ENCODE peak calls at places on chromosome 21, in four cellular contexts. Y, J, V and W are unnamed samples.
A peak's percentile ranks its signal among the peaks of the same experiment; 100 is the strongest.

GRCh38 chr21:44838038-44838895 is 20.4 kb upstream of the SUMO3 start:
- DNase-seq in Y (no peak), J (no peak), V (no peak), W (no peak)

GRCh38 chr21:35226302-35226701 is 177.2 kb upstream of the RUNX1 start:
- DNase-seq in Y (no peak), J (no peak), V (no peak), W (no peak)

GRCh38 chr21:45254557-45254930 is 33.2 kb downstream of the POFUT2 start:
- DNase-seq in Y (no peak), J (no peak), V (no peak), W (no peak)

GRCh38 chr21:37878946-37879660 is 37.2 kb downstream of the KCNJ6 start:
- DNase-seq in Y (peak; percentile 96), J (no peak), V (no peak), W (no peak)

GRCh38 chr21:44896561-44897286 is 23.2 kb upstream of the PTTG1IP start:
- DNase-seq in Y (no peak), J (no peak), V (no peak), W (no peak)

GRCh38 chr21:44730951-44731579 is 19.7 kb upstream of the TSPEAR start:
- DNase-seq in Y (no peak), J (no peak), V (no peak), W (no peak)

GRCh38 chr21:39712976-39713375 is 32.0 kb upstream of the IGSF5 start:
- DNase-seq in Y (no peak), J (peak; percentile 58), V (no peak), W (no peak)

GRCh38 chr21:44261191-44261631 is 486 bp downstream of the DNMT3L start:
- DNase-seq in Y (no peak), J (no peak), V (no peak), W (no peak)

GRCh38 chr21:36209626-36210171 is 53.1 kb downstream of the DOP1B start:
- DNase-seq in Y (peak; percentile 55), J (peak; percentile 78), V (peak; percentile 8), W (peak; percentile 53)

GRCh38 chr21:34545079-34545884 is 33.3 kb upstream of the KCNE1 start:
- DNase-seq in Y (no peak), J (no peak), V (no peak), W (peak; percentile 78)

GRCh38 chr21:25313891-25314646 is 293.2 kb downstream of the MRPL39 start:
- DNase-seq in Y (peak; percentile 4), J (no peak), V (no peak), W (no peak)
- TF ChIP-seq CTCF in Y (peak; percentile 14), J (peak; percentile 30), V (no peak), W (no peak)

DNA sequence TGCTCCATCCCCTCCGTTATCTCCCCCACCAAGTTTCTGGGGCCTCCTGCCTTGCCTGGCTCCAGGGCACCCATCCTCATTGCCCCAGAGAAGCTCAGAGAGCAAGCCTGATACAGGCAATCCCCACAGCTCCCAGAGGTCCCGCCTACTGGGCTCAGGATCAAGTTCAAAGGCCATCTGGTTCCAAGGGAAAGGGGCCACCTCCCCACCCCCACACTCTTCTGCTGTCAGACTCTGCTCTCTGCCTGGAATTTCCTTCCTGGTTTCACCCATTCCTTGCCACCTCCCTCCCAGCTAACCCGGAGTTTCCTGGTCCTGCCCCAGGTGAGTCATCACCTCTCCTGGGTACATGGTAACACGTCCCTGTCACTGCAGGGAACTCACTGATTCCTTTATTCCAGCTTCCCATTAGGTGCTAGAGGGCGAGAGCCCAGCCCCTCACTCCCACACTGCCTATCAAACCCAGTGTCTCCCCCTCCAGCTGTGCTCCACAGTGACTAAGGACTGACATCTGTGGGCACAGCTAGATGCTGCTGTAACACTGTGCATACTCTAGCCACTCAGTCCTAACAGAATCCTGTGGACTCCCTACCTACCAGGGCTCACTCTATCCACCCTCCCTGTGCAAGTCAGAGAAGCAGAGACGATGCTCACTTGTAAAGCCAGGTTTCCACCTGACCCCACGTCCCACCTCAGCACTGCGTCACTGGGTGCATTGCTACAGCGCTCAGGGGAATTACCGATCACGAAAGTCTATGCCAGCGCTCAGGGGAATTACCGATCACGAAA is 21.8 kb downstream of the RSPH1 start:
- DNase-seq in Y (peak; percentile 83), J (peak; percentile 71), V (no peak), W (peak; percentile 48)
- TF ChIP-seq CTCF in Y (no peak), J (no peak), V (no peak), W (no peak)

DNA sequence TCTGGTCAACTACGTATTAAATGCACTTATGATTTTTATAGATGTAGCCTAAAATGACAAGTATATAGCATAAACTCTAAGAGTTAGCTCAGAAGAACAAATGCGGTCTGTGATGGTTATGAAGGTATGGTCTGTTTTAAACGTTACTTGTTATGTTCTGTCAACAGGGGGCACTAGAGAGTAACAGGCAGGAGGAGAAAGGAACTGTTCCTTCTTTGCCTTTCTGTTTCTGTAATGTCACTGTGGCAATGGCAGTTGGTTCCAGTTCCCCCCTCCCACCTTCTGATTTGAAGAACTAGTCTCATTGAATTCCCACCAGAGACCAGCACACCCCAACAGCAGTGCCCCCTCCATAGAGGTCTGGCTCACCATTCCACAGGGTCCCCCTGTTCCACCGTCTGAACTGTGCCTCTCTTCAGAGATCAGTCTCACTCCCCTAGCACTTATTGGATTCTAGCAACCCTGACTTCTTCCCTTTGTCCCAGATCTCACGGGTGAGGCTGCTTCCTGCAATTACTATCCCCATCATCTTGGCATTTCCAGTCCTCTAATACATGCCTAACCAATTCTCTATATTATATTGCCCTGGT is 14.0 kb downstream of the KRTAP24-1 start:
- DNase-seq in Y (no peak), J (peak; percentile 46), V (no peak), W (no peak)
- TF ChIP-seq CTCF in Y (no peak), J (peak; percentile 81), V (no peak), W (no peak)

DNA sequence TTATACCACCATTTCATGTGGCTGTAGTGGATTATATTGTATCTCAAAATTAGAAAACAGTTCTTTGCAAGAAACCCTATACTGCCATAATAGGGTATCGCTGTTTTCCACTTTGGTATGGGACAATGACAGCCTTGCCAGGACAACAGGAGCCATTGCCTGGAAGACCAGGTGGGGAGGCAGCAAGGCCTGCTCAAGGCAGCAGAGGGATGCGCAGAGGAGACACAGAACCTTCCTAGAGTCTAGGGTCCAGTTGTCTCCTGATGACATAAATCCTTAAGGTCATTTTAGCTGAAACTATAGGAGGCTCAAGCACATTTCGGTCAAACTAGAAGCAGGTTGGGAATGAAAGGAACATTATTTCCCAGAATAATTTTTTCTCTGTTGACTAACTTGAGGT is 27.6 kb downstream of the IFNGR2 start:
- DNase-seq in Y (no peak), J (no peak), V (no peak), W (no peak)
- TF ChIP-seq CTCF in Y (no peak), J (no peak), V (no peak), W (no peak)

GRCh38 chr21:33542640-33543504 is at the start of gene SON:
- DNase-seq in Y (peak; percentile 97), J (peak; percentile 99), V (peak; percentile 95), W (peak; percentile 96)
- TF ChIP-seq CTCF in Y (no peak), J (no peak), V (no peak), W (no peak)

GRCh38 chr21:46323227-46323709 is 402 bp downstream of the C21orf58 start:
- DNase-seq in Y (no peak), J (no peak), V (no peak), W (no peak)

GRCh38 chr21:46325073-46325912 is 1.3 kb downstream of the PCNT start:
- DNase-seq in Y (peak; percentile 58), J (peak; percentile 75), V (peak; percentile 3), W (peak; percentile 61)

GRCh38 chr21:46323710-46324389 is at the start of the genes C21orf58 and PCNT:
- DNase-seq in Y (peak; percentile 98), J (peak; percentile 97), V (peak; percentile 98), W (peak; percentile 99)

GRCh38 chr21:46326110-46326703 is 2.3 kb downstream of the PCNT start:
- DNase-seq in Y (no peak), J (no peak), V (no peak), W (no peak)

DNA sequence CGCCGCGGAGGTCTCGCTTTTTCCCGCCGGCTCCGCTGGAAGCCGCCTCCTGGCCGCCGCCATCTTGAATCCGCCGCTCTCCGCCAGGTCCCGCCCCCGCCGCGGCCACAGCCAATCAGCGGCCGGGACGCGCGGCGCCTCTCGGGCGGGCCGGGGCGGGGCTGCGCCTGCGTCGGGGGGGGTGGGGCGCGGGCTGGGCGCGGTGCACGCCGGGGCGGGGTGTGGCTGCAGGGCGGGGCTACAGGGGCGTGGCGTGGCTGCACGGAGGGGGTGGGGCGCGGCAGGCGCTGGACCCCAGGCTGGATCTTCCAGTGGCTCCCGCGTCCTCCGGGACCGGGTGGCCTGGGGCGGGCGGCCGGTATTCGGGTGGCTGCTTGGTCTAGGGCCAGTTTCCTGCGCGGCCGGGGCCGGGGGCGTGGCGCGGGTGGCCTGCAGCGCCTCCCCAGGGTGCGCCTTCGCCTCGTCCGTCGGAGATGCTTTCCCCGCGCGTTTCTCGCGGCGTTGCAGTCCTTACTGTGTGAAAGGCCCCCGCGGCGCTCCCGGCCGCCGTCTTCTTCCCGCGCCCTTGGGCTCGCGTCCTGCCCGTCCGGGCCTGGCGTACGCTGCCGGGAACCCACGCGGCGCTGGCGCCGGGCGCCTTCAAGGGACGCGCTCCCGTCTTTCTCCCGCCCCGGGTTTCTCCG is 575 bp downstream of the PCNT start:
- DNase-seq in Y (peak; percentile 93), J (peak; percentile 87), V (peak; percentile 86), W (peak; percentile 99)
- TF ChIP-seq CTCF in Y (no peak), J (no peak), V (no peak), W (no peak)

DNA sequence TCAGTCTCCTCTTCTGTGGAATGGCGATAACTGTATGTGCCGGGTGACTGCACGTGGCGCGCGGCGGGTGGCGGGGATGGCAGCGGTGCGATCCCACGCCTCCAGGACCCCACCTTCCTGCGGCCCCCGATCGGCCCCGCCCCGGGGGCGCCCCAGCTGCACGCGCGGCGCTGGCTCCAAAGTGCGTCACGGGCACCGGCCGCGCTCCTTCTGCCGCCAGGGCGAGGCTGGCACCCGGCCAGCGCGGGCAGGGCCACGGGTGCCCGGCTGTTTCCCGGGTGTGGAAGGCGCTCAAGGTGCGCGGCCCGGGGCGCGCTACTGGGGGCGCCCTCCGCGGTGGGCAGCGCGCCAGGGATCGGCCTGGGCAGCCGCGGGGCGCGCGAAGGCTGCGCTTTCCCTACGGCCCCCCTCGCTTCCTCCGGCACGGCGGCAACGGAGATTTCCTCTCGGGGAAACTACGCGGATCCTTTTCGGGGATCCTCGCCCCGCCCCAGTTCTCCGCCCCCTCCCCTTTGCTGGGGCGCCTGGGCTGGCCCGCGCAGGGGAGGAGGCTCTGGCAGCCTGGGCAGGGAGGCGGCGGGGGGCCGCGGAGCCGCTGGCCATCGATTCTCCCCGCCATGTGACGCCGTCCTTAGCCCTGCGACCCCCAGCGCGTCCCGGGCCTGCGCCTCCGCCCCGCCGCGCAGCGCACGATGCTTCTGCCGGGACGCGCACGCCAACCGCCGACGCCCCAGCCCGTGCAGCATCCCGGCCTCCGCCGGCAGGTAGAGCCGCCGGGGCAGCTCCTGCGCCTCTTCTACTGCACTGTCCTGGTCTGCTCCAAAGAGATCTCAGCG is at the start of gene EVA1C:
- DNase-seq in Y (peak; percentile 57), J (peak; percentile 69), V (peak; percentile 58), W (no peak)
- TF ChIP-seq CTCF in Y (peak; percentile 24), J (no peak), V (peak; percentile 23), W (no peak)